ENCODE peak calls at places on chromosomes 11 and 22, in six cellular contexts. One of them, this sample, is unnamed.

GRCh38 chr11:103811870-103812509 is 224.4 kb upstream of the DDI1 start:
- DNase-seq in mucosa of descending colon: no peak
- DNase-seq in neural crest cell: no peak
- DNase-seq in HCT116: no peak
- DNase-seq in sigmoid colon: no peak
- DNase-seq in lower leg skin: no peak
- DNase-seq in this sample: no peak

GRCh38 chr22:43883012-43883661 is 8.7 kb downstream of the PNPLA5 start:
- DNase-seq in neural crest cell: peak
- DNase-seq in lower leg skin: no peak
- DNase-seq in sigmoid colon: peak
- DNase-seq in HCT116: peak
- DNase-seq in mucosa of descending colon: peak
- DNase-seq in this sample: no peak

GRCh38 chr11:124900464-124900863 is 2.8 kb upstream of the ROBO4 start:
- DNase-seq in HCT116: peak
- DNase-seq in mucosa of descending colon: no peak
- DNase-seq in lower leg skin: no peak
- DNase-seq in sigmoid colon: peak
- DNase-seq in neural crest cell: no peak
- DNase-seq in this sample: no peak

GRCh38 chr11:5887172-5887571 is 5.8 kb upstream of the OR52E5 start:
- DNase-seq in HCT116: no peak
- DNase-seq in lower leg skin: no peak
- DNase-seq in mucosa of descending colon: no peak
- DNase-seq in sigmoid colon: no peak
- DNase-seq in neural crest cell: no peak
- DNase-seq in this sample: no peak

GRCh38 chr11:44578279-44578678 is 12.8 kb downstream of the CD82 start:
- DNase-seq in mucosa of descending colon: no peak
- DNase-seq in sigmoid colon: no peak
- DNase-seq in HCT116: no peak
- DNase-seq in lower leg skin: no peak
- DNase-seq in neural crest cell: no peak
- DNase-seq in this sample: no peak

GRCh38 chr22:31055322-31056159 is 25.6 kb upstream of the SMTN start:
- DNase-seq in neural crest cell: peak
- DNase-seq in lower leg skin: peak
- DNase-seq in mucosa of descending colon: peak
- DNase-seq in HCT116: no peak
- DNase-seq in sigmoid colon: peak
- DNase-seq in this sample: peak

GRCh38 chr11:77086521-77087472 is 15.8 kb upstream of the OMP start:
- DNase-seq in neural crest cell: no peak
- DNase-seq in HCT116: no peak
- DNase-seq in sigmoid colon: peak
- DNase-seq in mucosa of descending colon: peak
- DNase-seq in lower leg skin: no peak
- DNase-seq in this sample: no peak

GRCh38 chr22:46159212-46159611 is 8.9 kb downstream of the PPARA start:
- DNase-seq in lower leg skin: no peak
- DNase-seq in HCT116: no peak
- DNase-seq in mucosa of descending colon: no peak
- DNase-seq in neural crest cell: no peak
- DNase-seq in sigmoid colon: no peak
- DNase-seq in this sample: no peak

GRCh38 chr11:9219115-9219514 is 46.0 kb downstream of the DENND5A start:
- DNase-seq in sigmoid colon: no peak
- DNase-seq in mucosa of descending colon: no peak
- DNase-seq in neural crest cell: no peak
- DNase-seq in HCT116: no peak
- DNase-seq in lower leg skin: no peak
- DNase-seq in this sample: no peak

GRCh38 chr22:36156515-36157419 is 3.8 kb downstream of the APOL3 start:
- DNase-seq in neural crest cell: no peak
- DNase-seq in lower leg skin: peak
- DNase-seq in mucosa of descending colon: peak
- DNase-seq in sigmoid colon: peak
- DNase-seq in HCT116: no peak
- DNase-seq in this sample: no peak

GRCh38 chr11:65426839-65427690 is 4.5 kb downstream of the NEAT1 start:
- DNase-seq in neural crest cell: no peak
- DNase-seq in mucosa of descending colon: peak
- DNase-seq in HCT116: peak
- DNase-seq in sigmoid colon: peak
- DNase-seq in lower leg skin: no peak
- DNase-seq in this sample: no peak

GRCh38 chr11:73322111-73322985 is 14.3 kb downstream of the ARHGEF17 start:
- DNase-seq in lower leg skin: no peak
- DNase-seq in mucosa of descending colon: no peak
- DNase-seq in sigmoid colon: peak
- DNase-seq in HCT116: no peak
- DNase-seq in neural crest cell: no peak
- DNase-seq in this sample: no peak

GRCh38 chr11:81497202-81497804 is 1236.4 kb downstream of the FAM181B start:
- DNase-seq in mucosa of descending colon: peak
- DNase-seq in sigmoid colon: no peak
- DNase-seq in lower leg skin: no peak
- DNase-seq in HCT116: peak
- DNase-seq in neural crest cell: peak
- DNase-seq in this sample: peak

GRCh38 chr22:20434773-20435172 is 2.9 kb downstream of the SCARF2 start:
- DNase-seq in HCT116: no peak
- DNase-seq in sigmoid colon: peak
- DNase-seq in neural crest cell: no peak
- DNase-seq in mucosa of descending colon: no peak
- DNase-seq in lower leg skin: no peak
- DNase-seq in this sample: no peak

GRCh38 chr22:45212306-45212709 is 28.4 kb downstream of the KIAA0930 start:
- DNase-seq in mucosa of descending colon: peak
- DNase-seq in neural crest cell: no peak
- DNase-seq in lower leg skin: peak
- DNase-seq in HCT116: no peak
- DNase-seq in sigmoid colon: peak
- DNase-seq in this sample: no peak

GRCh38 chr11:34165786-34166557 is 60.5 kb downstream of the NAT10 start:
- DNase-seq in sigmoid colon: no peak
- DNase-seq in HCT116: no peak
- DNase-seq in neural crest cell: no peak
- DNase-seq in lower leg skin: no peak
- DNase-seq in mucosa of descending colon: no peak
- DNase-seq in this sample: no peak

GRCh38 chr11:65770951-65771567 is 9.7 kb downstream of the AP5B1 start:
- DNase-seq in HCT116: no peak
- DNase-seq in mucosa of descending colon: no peak
- DNase-seq in lower leg skin: no peak
- DNase-seq in neural crest cell: no peak
- DNase-seq in sigmoid colon: no peak
- DNase-seq in this sample: no peak

GRCh38 chr11:102981324-102981910 is 25.9 kb upstream of the MMP13 start:
- DNase-seq in HCT116: no peak
- DNase-seq in sigmoid colon: no peak
- DNase-seq in mucosa of descending colon: no peak
- DNase-seq in neural crest cell: no peak
- DNase-seq in lower leg skin: no peak
- DNase-seq in this sample: no peak

GRCh38 chr11:131253142-131253884 is 117.1 kb upstream of the NTM start:
- DNase-seq in mucosa of descending colon: no peak
- DNase-seq in lower leg skin: no peak
- DNase-seq in sigmoid colon: no peak
- DNase-seq in neural crest cell: no peak
- DNase-seq in HCT116: no peak
- DNase-seq in this sample: no peak

GRCh38 chr22:17570851-17571631 is 7.7 kb downstream of the SLC25A18 start:
- DNase-seq in HCT116: no peak
- DNase-seq in sigmoid colon: peak
- DNase-seq in neural crest cell: no peak
- DNase-seq in mucosa of descending colon: peak
- DNase-seq in lower leg skin: peak
- DNase-seq in this sample: peak

GRCh38 chr22:41822289-41823057 is 10.4 kb upstream of the SREBF2 start:
- DNase-seq in mucosa of descending colon: peak
- DNase-seq in neural crest cell: no peak
- DNase-seq in sigmoid colon: no peak
- DNase-seq in HCT116: peak
- DNase-seq in lower leg skin: no peak
- DNase-seq in this sample: no peak

GRCh38 chr11:23278121-23278520 is 417.8 kb upstream of the CCDC179 start:
- DNase-seq in sigmoid colon: no peak
- DNase-seq in lower leg skin: no peak
- DNase-seq in HCT116: no peak
- DNase-seq in mucosa of descending colon: no peak
- DNase-seq in neural crest cell: no peak
- DNase-seq in this sample: no peak

GRCh38 chr22:45485271-45485670 is 17.4 kb upstream of the FBLN1 start:
- DNase-seq in neural crest cell: no peak
- DNase-seq in sigmoid colon: no peak
- DNase-seq in HCT116: no peak
- DNase-seq in mucosa of descending colon: no peak
- DNase-seq in lower leg skin: no peak
- DNase-seq in this sample: no peak

GRCh38 chr11:8063319-8063718 is 17.7 kb upstream of the TUB start:
- DNase-seq in HCT116: no peak
- DNase-seq in neural crest cell: no peak
- DNase-seq in lower leg skin: no peak
- DNase-seq in sigmoid colon: peak
- DNase-seq in mucosa of descending colon: no peak
- DNase-seq in this sample: no peak

GRCh38 chr11:2541881-2542361 is 97.1 kb downstream of the KCNQ1 start:
- DNase-seq in mucosa of descending colon: no peak
- DNase-seq in neural crest cell: no peak
- DNase-seq in HCT116: no peak
- DNase-seq in lower leg skin: no peak
- DNase-seq in sigmoid colon: peak
- DNase-seq in this sample: peak

DNA sequence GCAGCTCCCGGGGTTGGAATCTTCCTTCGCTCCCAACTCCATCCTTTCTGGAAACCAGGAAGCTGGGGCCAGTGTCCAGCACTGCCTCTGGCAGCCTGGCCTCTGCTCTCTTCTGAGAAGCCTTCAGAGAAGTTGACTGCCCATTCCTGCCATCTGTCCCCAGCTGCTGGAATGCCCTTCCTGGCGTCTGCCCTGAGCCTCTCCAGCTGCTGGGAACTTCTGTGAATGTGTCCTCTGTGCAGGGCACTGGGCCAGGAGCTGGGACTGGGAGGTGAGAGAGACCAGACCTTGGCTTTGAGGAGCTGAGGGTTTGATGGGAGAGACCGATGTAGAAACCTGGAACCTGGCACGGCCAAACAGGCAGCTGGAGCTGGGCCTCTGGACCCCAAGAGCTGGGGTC is 5.9 kb upstream of the SOX10 start:
- DNase-seq in neural crest cell: no peak
- DNase-seq in HCT116: no peak
- DNase-seq in mucosa of descending colon: no peak
- DNase-seq in lower leg skin: no peak
- DNase-seq in sigmoid colon: no peak
- DNase-seq in this sample: no peak
- TF ChIP-seq CTCF in neural crest cell: no peak
- TF ChIP-seq CTCF in HCT116: no peak
- TF ChIP-seq CTCF in mucosa of descending colon: no peak
- TF ChIP-seq CTCF in lower leg skin: no peak
- TF ChIP-seq CTCF in sigmoid colon: no peak
- TF ChIP-seq CTCF in this sample: no peak

GRCh38 chr22:48841881-48842582 is 985.6 kb downstream of the BRD1 start:
- DNase-seq in neural crest cell: no peak
- DNase-seq in HCT116: no peak
- DNase-seq in sigmoid colon: peak
- DNase-seq in lower leg skin: no peak
- DNase-seq in mucosa of descending colon: no peak
- DNase-seq in this sample: no peak
- TF ChIP-seq CTCF in neural crest cell: no peak
- TF ChIP-seq CTCF in HCT116: peak
- TF ChIP-seq CTCF in sigmoid colon: no peak
- TF ChIP-seq CTCF in lower leg skin: no peak
- TF ChIP-seq CTCF in mucosa of descending colon: no peak
- TF ChIP-seq CTCF in this sample: no peak

GRCh38 chr11:120078397-120078796 is 59.5 kb downstream of the TRIM29 start:
- DNase-seq in lower leg skin: no peak
- DNase-seq in sigmoid colon: no peak
- DNase-seq in mucosa of descending colon: no peak
- DNase-seq in neural crest cell: no peak
- DNase-seq in HCT116: no peak
- DNase-seq in this sample: no peak

GRCh38 chr11:120079750-120080610 is 57.9 kb downstream of the TRIM29 start:
- DNase-seq in sigmoid colon: no peak
- DNase-seq in mucosa of descending colon: peak
- DNase-seq in HCT116: no peak
- DNase-seq in neural crest cell: no peak
- DNase-seq in lower leg skin: no peak
- DNase-seq in this sample: no peak
- TF ChIP-seq CTCF in sigmoid colon: no peak
- TF ChIP-seq CTCF in mucosa of descending colon: peak
- TF ChIP-seq CTCF in HCT116: peak
- TF ChIP-seq CTCF in neural crest cell: peak
- TF ChIP-seq CTCF in lower leg skin: no peak
- TF ChIP-seq CTCF in this sample: peak

GRCh38 chr22:27720860-27721259 is 80.7 kb downstream of the MN1 start:
- DNase-seq in mucosa of descending colon: no peak
- DNase-seq in lower leg skin: no peak
- DNase-seq in neural crest cell: no peak
- DNase-seq in sigmoid colon: no peak
- DNase-seq in HCT116: no peak
- DNase-seq in this sample: no peak

GRCh38 chr22:27724181-27724580 is 77.4 kb downstream of the MN1 start:
- DNase-seq in lower leg skin: no peak
- DNase-seq in sigmoid colon: no peak
- DNase-seq in neural crest cell: no peak
- DNase-seq in HCT116: no peak
- DNase-seq in mucosa of descending colon: no peak
- DNase-seq in this sample: no peak

GRCh38 chr22:27723708-27724107 is 77.8 kb downstream of the MN1 start:
- DNase-seq in neural crest cell: no peak
- DNase-seq in mucosa of descending colon: no peak
- DNase-seq in HCT116: no peak
- DNase-seq in sigmoid colon: no peak
- DNase-seq in lower leg skin: no peak
- DNase-seq in this sample: no peak

GRCh38 chr22:27724706-27725105 is 76.8 kb downstream of the MN1 start:
- DNase-seq in mucosa of descending colon: no peak
- DNase-seq in neural crest cell: no peak
- DNase-seq in HCT116: no peak
- DNase-seq in lower leg skin: no peak
- DNase-seq in sigmoid colon: no peak
- DNase-seq in this sample: no peak

GRCh38 chr22:27723150-27723549 is 78.4 kb downstream of the MN1 start:
- DNase-seq in mucosa of descending colon: no peak
- DNase-seq in sigmoid colon: no peak
- DNase-seq in HCT116: no peak
- DNase-seq in lower leg skin: no peak
- DNase-seq in neural crest cell: no peak
- DNase-seq in this sample: no peak
- TF ChIP-seq CTCF in mucosa of descending colon: no peak
- TF ChIP-seq CTCF in sigmoid colon: no peak
- TF ChIP-seq CTCF in HCT116: peak
- TF ChIP-seq CTCF in lower leg skin: no peak
- TF ChIP-seq CTCF in neural crest cell: no peak
- TF ChIP-seq CTCF in this sample: no peak